ENCODE peak calls at places on chromosomes 2 and 18, in eight cellular contexts. E is RWPE2; I is cardiac muscle cell; W is upper lobe of left lung; D is fibroblast of lung; R is A549; Z is body of pancreas; C is CD8-positive, alpha-beta T cell. Q is an unnamed sample.

GRCh38 chr18:64810354-64810753 is 661.5 kb upstream of the LINC00305 start:
- DNase-seq in R (no peak), I (no peak), E (no peak), W (no peak), C (no peak), D (no peak), Z (no peak), Q (no peak)

GRCh38 chr18:53796042-53796729 is 428.3 kb downstream of the MBD2 start:
- DNase-seq in Z (no peak), C (no peak), R (no peak), I (no peak), W (no peak), E (no peak), D (peak; percentile 79), Q (no peak)

GRCh38 chr2:181626671-181627070 is 30.2 kb downstream of the CERKL start:
- DNase-seq in I (peak; percentile 9), D (no peak), E (no peak), Z (no peak), R (no peak), W (no peak), C (no peak), Q (no peak)

GRCh38 chr2:206915136-206915535 is 24.2 kb upstream of the CPO start:
- DNase-seq in R (no peak), I (no peak), Z (no peak), D (peak; percentile 84), E (no peak), C (no peak), W (peak; percentile 21), Q (no peak)

GRCh38 chr2:233000886-233001750 is 11.9 kb downstream of the NGEF start:
- DNase-seq in Z (no peak), W (no peak), D (no peak), E (no peak), C (no peak), I (no peak), R (no peak), Q (no peak)

GRCh38 chr18:35345460-35345921 is 1.3 kb upstream of the ZNF24 start:
- DNase-seq in I (peak; percentile 44), Z (peak; percentile 24), R (no peak), C (no peak), D (peak; percentile 43), W (no peak), E (no peak), Q (no peak)

GRCh38 chr2:99573624-99574251 is 83.9 kb upstream of the REV1 start:
- DNase-seq in E (no peak), Z (no peak), R (no peak), C (no peak), D (no peak), I (no peak), W (no peak), Q (no peak)

GRCh38 chr18:73688851-73689659 is 458.6 kb downstream of the FBXO15 start:
- DNase-seq in W (no peak), R (no peak), I (peak; percentile 79), C (no peak), Z (no peak), E (no peak), D (peak; percentile 97), Q (no peak)

GRCh38 chr2:214895469-214895868 is 86.0 kb upstream of the BARD1 start:
- DNase-seq in C (no peak), I (no peak), Z (no peak), E (no peak), D (no peak), R (no peak), W (no peak), Q (no peak)

GRCh38 chr2:27185331-27186026 is 26.4 kb upstream of the ATRAID start:
- DNase-seq in Z (no peak), W (peak; percentile 60), E (no peak), R (no peak), I (peak; percentile 19), C (no peak), D (peak; percentile 88), Q (peak; percentile 86)

GRCh38 chr2:241129086-241129871 is 20.0 kb downstream of the PASK start:
- DNase-seq in R (no peak), C (no peak), W (no peak), Z (no peak), I (no peak), D (peak; percentile 51), E (no peak), Q (peak; percentile 73)

GRCh38 chr2:7826656-7827055 is 855.2 kb upstream of the ID2 start:
- DNase-seq in C (no peak), D (no peak), I (no peak), R (no peak), E (no peak), Z (no peak), W (no peak), Q (no peak)
- H3K27ac ChIP-seq in C (no peak overlapping the region), D (no peak overlapping the region), I (no peak overlapping the region), R (no peak overlapping the region), E (peak overlapping the region; percentile 70), Z (no peak overlapping the region), W (no peak overlapping the region), Q (no peak overlapping the region)

GRCh38 chr2:144378551-144378950 is 141.4 kb downstream of the ZEB2 start:
- DNase-seq in Z (no peak), R (no peak), E (no peak), C (no peak), I (no peak), D (no peak), W (no peak), Q (no peak)

GRCh38 chr2:144376475-144376874 is 143.4 kb downstream of the ZEB2 start:
- DNase-seq in C (no peak), W (no peak), D (no peak), I (no peak), Z (no peak), R (no peak), E (no peak), Q (no peak)

GRCh38 chr2:144379891-144380311 is 140.0 kb downstream of the ZEB2 start:
- DNase-seq in R (no peak), W (peak; percentile 26), E (no peak), D (peak; percentile 61), I (no peak), Z (no peak), C (no peak), Q (no peak)

GRCh38 chr2:144376926-144377325 is 143.0 kb downstream of the ZEB2 start:
- DNase-seq in C (no peak), D (no peak), I (no peak), R (no peak), W (no peak), E (no peak), Z (no peak), Q (no peak)

DNA sequence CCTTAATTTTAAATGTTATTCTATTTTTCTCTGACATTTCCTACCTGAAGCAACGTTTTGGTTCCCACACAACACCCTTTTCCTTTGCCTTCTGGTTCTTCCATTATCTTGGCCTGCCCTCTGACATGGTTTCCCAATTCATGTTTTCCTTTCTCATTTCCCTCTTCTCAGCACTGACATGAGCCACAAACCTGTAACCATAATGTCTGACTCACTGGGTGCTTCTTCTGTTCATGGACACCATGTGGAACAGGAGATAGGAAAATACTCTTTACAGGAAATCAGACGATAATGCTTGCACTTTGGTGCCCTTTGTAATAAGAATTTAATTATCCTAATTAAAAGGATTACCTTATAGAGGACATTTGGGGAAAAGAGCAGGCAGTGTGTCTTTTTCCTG is 142.0 kb downstream of the ZEB2 start:
- DNase-seq in W (no peak), Z (no peak), I (no peak), C (no peak), D (no peak), E (no peak), R (no peak), Q (no peak)
- H3K27ac ChIP-seq in W (no peak overlapping the region), Z (no peak overlapping the region), I (no peak overlapping the region), C (no peak overlapping the region), D (no peak overlapping the region), E (no peak overlapping the region), R (no peak overlapping the region), Q (peak overlapping the region; percentile 23)

GRCh38 chr2:45494275-45494977 is 116.6 kb downstream of the SRBD1 start:
- DNase-seq in C (no peak), I (peak; percentile 74), W (no peak), Z (no peak), R (peak; percentile 34), D (peak; percentile 89), E (no peak), Q (no peak)
- H3K27ac ChIP-seq in C (no peak overlapping the region), I (no peak overlapping the region), W (no peak overlapping the region), Z (no peak overlapping the region), R (no peak overlapping the region), D (no peak overlapping the region), E (no peak overlapping the region), Q (no peak overlapping the region)

GRCh38 chr2:202434472-202434871 is 58.3 kb downstream of the BMPR2 start:
- DNase-seq in C (no peak), E (no peak), D (no peak), I (no peak), W (no peak), R (no peak), Z (no peak), Q (no peak)

GRCh38 chr2:202425036-202425435 is 48.9 kb downstream of the BMPR2 start:
- DNase-seq in E (no peak), R (no peak), I (no peak), C (no peak), W (no peak), D (no peak), Z (no peak), Q (no peak)

GRCh38 chr2:202432776-202433175 is 56.6 kb downstream of the BMPR2 start:
- DNase-seq in R (no peak), E (no peak), I (no peak), Z (no peak), D (no peak), C (no peak), W (no peak), Q (no peak)

GRCh38 chr2:202426751-202427150 is 50.6 kb downstream of the BMPR2 start:
- DNase-seq in I (no peak), Z (no peak), E (no peak), W (no peak), C (no peak), R (no peak), D (no peak), Q (no peak)

DNA sequence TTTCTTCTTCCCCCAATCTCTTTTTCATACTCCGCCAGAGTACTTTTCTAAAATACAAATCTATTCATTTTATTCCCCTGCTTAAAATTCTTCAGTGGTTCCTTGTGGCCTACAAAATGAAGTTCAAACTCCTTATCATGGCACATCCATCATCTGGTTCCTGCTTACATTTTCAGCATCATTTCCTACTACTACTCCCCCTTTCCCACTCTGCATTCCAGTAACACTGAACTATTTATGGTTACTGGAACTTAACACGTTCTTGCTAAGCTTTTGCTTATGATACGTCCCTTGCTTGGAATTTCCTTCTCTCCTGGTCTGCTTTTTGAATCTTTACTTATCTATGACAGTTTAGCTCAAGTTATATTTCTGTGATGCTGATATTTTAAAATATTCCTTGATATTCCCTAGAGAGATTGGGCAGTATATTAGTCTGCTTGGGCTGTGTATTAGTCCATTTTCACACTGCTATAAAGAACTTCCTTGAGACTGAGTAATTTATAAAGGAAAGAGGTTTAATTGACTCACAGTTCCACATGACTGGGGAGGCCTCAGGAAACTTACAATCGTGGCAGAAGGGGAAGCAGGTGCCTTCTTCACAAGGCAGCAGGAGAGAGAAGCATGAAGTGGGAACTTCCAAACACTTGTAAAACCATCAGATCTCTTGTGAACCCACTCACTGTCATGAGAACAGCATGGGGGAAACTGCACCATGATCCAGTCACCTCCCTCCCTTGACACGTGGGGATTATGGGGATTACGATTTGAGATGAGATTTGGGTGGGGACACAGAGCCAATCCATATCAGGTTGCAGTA is 53.2 kb downstream of the BMPR2 start:
- DNase-seq in R (no peak), C (no peak), Z (no peak), D (peak; percentile 60), E (no peak), W (no peak), I (peak; percentile 15), Q (no peak)
- H3K27ac ChIP-seq in R (no peak overlapping the region), C (no peak overlapping the region), Z (no peak overlapping the region), D (peak overlapping the region; percentile 59), E (no peak overlapping the region), W (peak overlapping the region; percentile 58), I (peak overlapping the region; percentile 84), Q (no peak overlapping the region)

Q was measured in suprapubic skin.